ENCODE peak calls at places on chromosome 13, in ten cellular contexts. U is psoas muscle; G is frontal cortex; M is T-cell; X is AG08395; B is activated CD4-positive, alpha-beta T cell treated with anti-CD3 and anti-CD28 coated beads, Interleukin-2, amount 50 U/mL, for 1 hour; V is HEK293T; Y is CD4-positive, alpha-beta memory T cell; L is NCI-H748 treated with DMSO at 0.1 percent for 48 hours; I is NCI-H1092. J is an unnamed sample.

GRCh38 chr13:113903361-113903760 is 39.5 kb upstream of the GAS6 start:
- DNase-seq in U (no peak), G (no peak), M (no peak), X (peak; percentile 83), B (no peak), V (no peak), Y (no peak), L (no peak), I (no peak), J (no peak)

GRCh38 chr13:40402931-40403412 is 263.5 kb downstream of the FOXO1 start:
- DNase-seq in U (no peak), G (no peak), M (no peak), X (peak; percentile 62), B (no peak), V (no peak), Y (no peak), L (no peak), I (no peak), J (no peak)

GRCh38 chr13:110705356-110705825 is 525 bp downstream of the CARS2 start:
- DNase-seq in U (no peak), G (no peak), M (no peak), X (no peak), B (no peak), V (no peak), Y (no peak), L (no peak), I (no peak), J (no peak)

GRCh38 chr13:20465218-20465879 is 60.3 kb downstream of the CRYL1 start:
- DNase-seq in U (no peak), G (no peak), M (no peak), X (peak; percentile 9), B (no peak), V (no peak), Y (no peak), L (no peak), I (no peak), J (no peak)

GRCh38 chr13:102868366-102868936 is 22.6 kb downstream of the ERCC5 start:
- DNase-seq in U (no peak), G (no peak), M (no peak), X (peak; percentile 19), B (no peak), V (no peak), Y (no peak), L (no peak), I (no peak), J (no peak)

GRCh38 chr13:50686547-50686946 is 156.9 kb downstream of the DLEU7 start:
- DNase-seq in U (no peak), G (no peak), M (no peak), X (no peak), B (no peak), V (no peak), Y (no peak), L (no peak), I (no peak), J (no peak)

GRCh38 chr13:28447989-28448388 is 46.9 kb downstream of the FLT1 start:
- DNase-seq in U (no peak), G (no peak), M (no peak), X (no peak), B (no peak), V (no peak), Y (no peak), L (no peak), I (no peak), J (no peak)

GRCh38 chr13:53775807-53776206 is 747.2 kb downstream of the OLFM4 start:
- DNase-seq in U (no peak), G (no peak), M (no peak), X (no peak), B (no peak), V (no peak), Y (no peak), L (no peak), I (no peak), J (no peak)

GRCh38 chr13:76380436-76381065 is 505.7 kb downstream of the KCTD12 start:
- DNase-seq in U (no peak), G (no peak), M (no peak), X (no peak), B (no peak), V (no peak), Y (no peak), L (no peak), I (no peak), J (no peak)

GRCh38 chr13:106455190-106455589 is 80.3 kb downstream of the EFNB2 start:
- DNase-seq in U (no peak), G (no peak), M (no peak), X (no peak), B (no peak), V (no peak), Y (no peak), L (no peak), I (no peak), J (no peak)

J was measured in KG1.